ENCODE peak calls at places on chromosomes 13 and 19, in six cellular contexts. J is IMR-90, Q is RWPE1, U is foreskin keratinocyte, R is HL-60, K is endothelial cell. Z is an unnamed sample.
A peak's percentile ranks its signal among the peaks of the same experiment; 100 is the strongest.

GRCh38 chr19:52648336-52648990 is 10.3 kb upstream of the ZNF83 start:
- DNase-seq in J (peak; percentile 68), Q (no peak), U (peak; percentile 51), R (no peak), K (no peak), Z (no peak)

GRCh38 chr13:101763191-101763590 is 310.7 kb downstream of the ITGBL1 start:
- DNase-seq in J (no peak), Q (peak; percentile 2), U (no peak), R (no peak), K (no peak), Z (no peak)

GRCh38 chr19:58227964-58228583 is 640 bp upstream of the ZNF544 start:
- DNase-seq in J (no peak), Q (no peak), U (no peak), R (no peak), K (no peak), Z (peak; percentile 37)

GRCh38 chr19:5637971-5638370 is 15.1 kb downstream of the SAFB start:
- DNase-seq in J (peak; percentile 34), Q (no peak), U (no peak), R (no peak), K (no peak), Z (no peak)

GRCh38 chr13:79457948-79458347 is 23.0 kb upstream of the NDFIP2 start:
- DNase-seq in J (peak; percentile 91), Q (peak; percentile 27), U (peak; percentile 47), R (no peak), K (no peak), Z (no peak)

GRCh38 chr19:48481846-48482639 is 12.9 kb downstream of the CYTH2 start:
- DNase-seq in J (no peak), Q (no peak), U (no peak), R (no peak), K (no peak), Z (no peak)

GRCh38 chr13:112791662-112792440 is 102.0 kb downstream of the ATP11A start:
- DNase-seq in J (no peak), Q (no peak), U (no peak), R (no peak), K (no peak), Z (no peak)

GRCh38 chr19:35291259-35291658 is 702 bp upstream of the MAG start:
- DNase-seq in J (no peak), Q (no peak), U (no peak), R (no peak), K (no peak), Z (no peak)

GRCh38 chr13:100269837-100270236 is 180.9 kb downstream of the PCCA start:
- DNase-seq in J (peak; percentile 82), Q (no peak), U (no peak), R (peak; percentile 6), K (peak; percentile 26), Z (no peak)

GRCh38 chr13:99542788-99543406 is 41.6 kb downstream of the TM9SF2 start:
- DNase-seq in J (no peak), Q (no peak), U (no peak), R (no peak), K (no peak), Z (peak; percentile 76)

GRCh38 chr13:93496985-93497673 is 270.5 kb downstream of the GPC6 start:
- DNase-seq in J (no peak), Q (no peak), U (peak; percentile 20), R (no peak), K (no peak), Z (no peak)

GRCh38 chr13:106612688-106613087 is 44.8 kb upstream of the ARGLU1 start:
- DNase-seq in J (peak; percentile 59), Q (no peak), U (no peak), R (peak; percentile 57), K (no peak), Z (no peak)

GRCh38 chr13:48707405-48707804 is 53.7 kb downstream of the CYSLTR2 start:
- DNase-seq in J (no peak), Q (no peak), U (no peak), R (no peak), K (no peak), Z (no peak)

GRCh38 chr19:51551673-51552440 is 19.2 kb upstream of the ZNF175 start:
- DNase-seq in J (no peak), Q (no peak), U (no peak), R (no peak), K (no peak), Z (no peak)

GRCh38 chr19:56595548-56595899 is 422 bp downstream of the ZNF71 start:
- DNase-seq in J (peak; percentile 9), Q (no peak), U (no peak), R (no peak), K (no peak), Z (no peak)

GRCh38 chr19:1406818-1407661 is at the start of gene DAZAP1:
- DNase-seq in J (peak; percentile 97), Q (peak; percentile 93), U (peak; percentile 88), R (peak; percentile 98), K (peak; percentile 100), Z (peak; percentile 100)
- TF ChIP-seq CTCF in J (peak; percentile 46), Q (peak; percentile 58), U (peak; percentile 67), R (peak; percentile 0), K (peak; percentile 27), Z (peak; percentile 4)

GRCh38 chr13:50969691-50970090 is 60.1 kb downstream of the RNASEH2B start:
- DNase-seq in J (no peak), Q (no peak), U (no peak), R (no peak), K (no peak), Z (no peak)
- TF ChIP-seq CTCF in J (no peak), Q (no peak), U (peak; percentile 48), R (no peak), K (no peak), Z (no peak)

GRCh38 chr19:10968527-10969081 is 7.8 kb downstream of the SMARCA4 start:
- DNase-seq in J (no peak), Q (no peak), U (no peak), R (no peak), K (no peak), Z (no peak)
- TF ChIP-seq CTCF in J (no peak), Q (no peak), U (peak; percentile 38), R (no peak), K (no peak), Z (no peak)

DNA sequence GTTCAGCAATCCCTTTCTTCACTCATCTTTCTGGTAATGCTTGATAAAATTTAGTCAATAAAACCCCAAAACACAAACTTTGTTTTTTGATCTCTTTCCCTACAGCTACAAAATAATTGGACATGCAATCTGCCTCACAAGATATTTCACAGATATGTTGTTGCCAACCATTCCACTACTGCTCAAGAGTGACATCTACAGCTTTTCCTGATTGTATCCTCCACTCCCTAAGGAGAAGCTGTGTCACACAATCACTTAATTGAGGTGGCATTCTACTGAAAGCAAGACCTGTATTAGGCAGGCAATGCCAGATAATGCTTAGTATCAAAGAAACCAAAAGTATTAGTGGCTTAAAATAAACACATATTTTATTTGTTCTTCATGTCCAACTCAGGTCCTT is 1646.2 kb upstream of the SPRY2 start:
- DNase-seq in J (no peak), Q (no peak), U (no peak), R (no peak), K (no peak), Z (no peak)
- TF ChIP-seq CTCF in J (no peak), Q (no peak), U (peak; percentile 10), R (no peak), K (no peak), Z (no peak)

DNA sequence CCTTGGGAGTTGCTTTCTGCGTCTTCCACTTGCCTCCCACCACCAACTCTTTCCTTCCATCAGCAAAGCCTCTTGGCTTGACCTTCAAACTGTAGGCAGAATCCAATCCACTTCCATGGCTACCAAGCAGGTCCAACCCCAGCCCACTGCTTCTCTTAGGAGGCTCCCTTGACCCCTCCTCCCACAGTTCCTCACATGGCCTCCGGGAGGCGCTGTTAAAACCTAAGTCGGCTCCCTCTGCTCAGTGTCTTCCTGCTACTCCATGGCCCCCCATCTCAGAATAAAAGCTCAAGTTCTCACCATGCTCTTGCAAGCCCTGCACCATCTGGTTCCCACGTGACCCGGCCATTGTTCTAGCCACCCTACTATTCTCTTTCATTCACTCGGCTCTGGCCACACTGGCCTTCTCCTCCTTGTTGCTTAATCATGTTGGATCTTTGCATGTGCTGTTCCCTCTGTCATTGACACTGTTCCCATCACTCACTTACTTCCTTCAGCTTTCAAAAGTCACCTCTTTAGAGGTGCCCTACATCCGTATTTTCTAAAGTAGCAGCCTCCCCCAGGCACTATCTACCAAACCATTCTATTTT is 7.5 kb downstream of the IZUMO2 start:
- DNase-seq in J (no peak), Q (no peak), U (no peak), R (no peak), K (no peak), Z (no peak)
- TF ChIP-seq CTCF in J (no peak), Q (no peak), U (no peak), R (no peak), K (no peak), Z (no peak)